ENCODE peak calls at places on chromosome 18, in four cellular contexts. P, K, U and O are unnamed samples.

GRCh38 chr18:77316013-77316412 is 66.4 kb downstream of the GALR1 start:
- DNase-seq in K (no peak), P (no peak), U (no peak), O (no peak)

GRCh38 chr18:10045296-10045891 is 131.6 kb downstream of the VAPA start:
- DNase-seq in K (no peak), U (no peak), P (no peak), O (no peak)

GRCh38 chr18:58761241-58761969 is 90.1 kb downstream of the MALT1 start:
- DNase-seq in P (no peak), U (no peak), K (peak), O (peak)

GRCh38 chr18:36078751-36079529 is 11.6 kb upstream of the RPRD1A start:
- DNase-seq in P (no peak), U (no peak), K (peak), O (no peak)

GRCh38 chr18:51009071-51009470 is 20.9 kb upstream of the SMAD4 start:
- DNase-seq in U (no peak), K (peak), P (no peak), O (no peak)

GRCh38 chr18:24270358-24270936 is 127.2 kb downstream of the OSBPL1A start:
- DNase-seq in K (peak), U (no peak), P (no peak), O (no peak)

GRCh38 chr18:56052202-56052601 is 464.2 kb upstream of the TCF4 start:
- DNase-seq in K (no peak), P (no peak), U (no peak), O (no peak)

GRCh38 chr18:3454365-3455089 is 4.6 kb downstream of the TGIF1 start:
- DNase-seq in U (no peak), K (peak), P (no peak), O (peak)

GRCh38 chr18:13216092-13216582 is 2.4 kb upstream of the LDLRAD4 start:
- DNase-seq in U (no peak), P (peak), K (peak), O (peak)

GRCh38 chr18:13217971-13218375 is 587 bp upstream of the LDLRAD4 start:
- DNase-seq in P (no peak), K (no peak), U (no peak), O (no peak)

GRCh38 chr18:13216732-13217465 is 1.7 kb upstream of the LDLRAD4 start:
- DNase-seq in K (no peak), U (no peak), P (no peak), O (peak)

GRCh38 chr18:13218376-13219011 is at the start of gene LDLRAD4:
- DNase-seq in P (no peak), U (no peak), K (no peak), O (no peak)

GRCh38 chr18:13217466-13217961 is 1.0 kb upstream of the LDLRAD4 start:
- DNase-seq in P (no peak), U (peak), K (peak), O (peak)
- TF ChIP-seq POLR2A in P (no peak), U (no peak), K (no peak), O (peak)

GRCh38 chr18:78873916-78874505 is 105.6 kb upstream of the SALL3 start:
- DNase-seq in P (no peak), U (no peak), K (peak), O (no peak)

GRCh38 chr18:78875998-78876650 is 103.5 kb upstream of the SALL3 start:
- DNase-seq in K (no peak), P (no peak), U (no peak), O (no peak)

GRCh38 chr18:78876868-78877267 is 102.8 kb upstream of the SALL3 start:
- DNase-seq in P (no peak), U (no peak), K (no peak), O (no peak)

GRCh38 chr18:78878335-78878734 is 101.3 kb upstream of the SALL3 start:
- DNase-seq in K (no peak), U (no peak), P (no peak), O (no peak)

DNA sequence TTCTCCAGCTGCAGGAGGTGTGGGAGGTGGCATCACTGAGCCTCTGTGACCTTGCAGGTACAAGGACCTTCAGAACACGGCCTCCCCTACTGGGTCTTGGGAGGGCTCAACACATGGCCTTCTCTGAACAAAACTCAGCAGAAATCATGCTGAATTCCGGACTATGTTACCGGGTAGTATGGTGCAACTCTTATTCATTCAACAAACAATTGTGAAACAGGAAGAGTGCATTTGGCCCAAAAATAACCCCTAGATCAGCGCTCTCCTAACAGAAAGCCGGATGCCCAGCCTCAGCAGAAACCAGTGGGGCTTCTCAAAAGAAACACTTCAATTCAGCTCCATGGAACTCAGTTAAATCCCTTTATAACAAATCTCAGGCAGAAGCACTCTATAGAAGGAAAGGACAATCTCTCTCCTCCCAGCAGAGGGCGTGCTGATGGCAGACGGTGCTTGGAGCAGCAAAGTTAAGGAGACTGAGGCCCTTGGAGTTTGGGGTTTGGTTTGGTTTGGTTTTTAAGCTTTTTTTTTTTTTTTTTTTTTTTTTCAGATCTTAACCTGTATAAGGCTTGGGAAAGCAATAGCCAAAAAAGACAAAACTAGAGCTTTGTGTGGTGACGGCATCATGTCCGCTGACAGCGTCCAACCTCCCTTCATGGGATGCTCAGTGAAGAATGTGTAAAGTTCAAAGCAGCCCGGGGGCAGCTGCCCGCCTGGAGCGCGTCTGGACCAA is 104.2 kb upstream of the SALL3 start:
- DNase-seq in P (no peak), U (no peak), K (no peak), O (no peak)
- H3K4me3 ChIP-seq in P (no peak), U (no peak), K (no peak), O (no peak)

DNA sequence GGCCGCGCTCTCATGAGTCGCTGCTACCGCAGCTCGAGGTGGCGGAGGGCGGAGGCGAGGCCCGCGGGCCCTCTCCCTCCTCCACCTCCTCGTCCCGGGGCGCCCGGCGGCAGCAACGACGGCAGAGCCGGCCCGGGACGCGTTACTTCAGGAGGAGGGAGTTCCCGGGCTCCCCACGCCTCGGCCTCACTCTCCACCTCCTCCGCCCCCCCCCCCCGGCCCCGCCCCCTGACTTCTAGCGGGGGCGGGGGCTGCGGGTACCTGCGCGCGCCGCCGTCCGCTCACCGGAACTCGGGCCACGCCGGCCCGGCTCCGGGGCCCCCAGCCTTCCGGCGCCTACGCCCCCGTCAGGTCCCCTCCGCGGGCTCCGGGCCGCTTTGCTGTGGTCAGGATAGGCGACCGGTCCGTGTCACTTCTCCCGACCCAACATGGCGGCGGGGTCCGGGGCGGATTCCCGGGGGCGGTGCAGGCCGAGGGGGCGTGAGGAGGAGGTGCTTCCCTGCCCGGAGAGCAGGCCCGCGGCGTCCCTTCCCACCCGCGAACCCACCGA is at the start of gene YES1:
- DNase-seq in U (peak), P (peak), K (peak), O (peak)
- TF ChIP-seq POLR2A in U (peak), P (peak), K (no peak), O (peak)

GRCh38 chr18:75247041-75247551 is 36.5 kb downstream of the TSHZ1 start:
- DNase-seq in U (no peak), P (no peak), K (peak), O (no peak)
- H3K4me3 ChIP-seq in U (peak), P (peak), K (peak), O (peak)